ENCODE peak calls at places on chromosomes 12 and 14, in six cellular contexts. T is HTR-8/SVneo, Q is NT2/D1, F is fibroblast of the aortic adventitia, M is stomach, W is Calu3. D is an unnamed sample.

GRCh38 chr12:122021822-122022392 is at the start of gene BCL7A:
- DNase-seq in T (peak; percentile 49), Q (no peak), F (peak; percentile 70), M (peak; percentile 70), W (peak; percentile 69), D (no peak)

GRCh38 chr12:43758247-43758727 is 303 bp downstream of the PUS7L start:
- DNase-seq in T (peak; percentile 22), Q (peak; percentile 3), F (peak; percentile 31), M (peak; percentile 26), W (peak; percentile 19), D (no peak)

GRCh38 chr12:103969391-103969790 is 3.7 kb downstream of the TDG start:
- DNase-seq in T (no peak), Q (no peak), F (peak; percentile 23), M (no peak), W (no peak), D (no peak)

GRCh38 chr14:23093104-23093503 is 1.8 kb downstream of the ACIN1 start:
- DNase-seq in T (no peak), Q (no peak), F (no peak), M (no peak), W (no peak), D (no peak)

GRCh38 chr12:127559349-127560040 is 707.5 kb upstream of the TMEM132C start:
- DNase-seq in T (peak; percentile 89), Q (peak; percentile 77), F (peak; percentile 92), M (peak; percentile 40), W (no peak), D (peak; percentile 41)

GRCh38 chr12:85642810-85643209 is 193.4 kb downstream of the RASSF9 start:
- DNase-seq in T (no peak), Q (no peak), F (peak; percentile 51), M (no peak), W (no peak), D (no peak)

GRCh38 chr12:1306096-1306495 is 288.3 kb downstream of the FBXL14 start:
- DNase-seq in T (no peak), Q (no peak), F (peak; percentile 19), M (no peak), W (no peak), D (no peak)

GRCh38 chr14:101444116-101444515 is 117.2 kb upstream of the DIO3 start:
- DNase-seq in T (peak; percentile 88), Q (no peak), F (no peak), M (no peak), W (peak; percentile 25), D (peak; percentile 15)

GRCh38 chr12:114669501-114670256 is 14.3 kb downstream of the TBX3 start:
- DNase-seq in T (no peak), Q (no peak), F (no peak), M (no peak), W (no peak), D (no peak)

GRCh38 chr12:24795699-24796385 is 153.1 kb downstream of the BCAT1 start:
- DNase-seq in T (no peak), Q (no peak), F (no peak), M (no peak), W (no peak), D (no peak)

GRCh38 chr14:105980224-105980623 is 453.8 kb downstream of the TMEM121 start:
- DNase-seq in T (peak; percentile 25), Q (no peak), F (no peak), M (no peak), W (no peak), D (no peak)

GRCh38 chr12:67772276-67773169 is 124.0 kb downstream of the DYRK2 start:
- DNase-seq in T (no peak), Q (peak; percentile 96), F (no peak), M (no peak), W (no peak), D (no peak)

GRCh38 chr14:22598896-22599244 is 770 bp downstream of the ABHD4 start:
- DNase-seq in T (peak; percentile 35), Q (no peak), F (peak; percentile 73), M (peak; percentile 64), W (peak; percentile 47), D (no peak)

GRCh38 chr12:54587315-54587821 is 1.1 kb downstream of the PPP1R1A start:
- DNase-seq in T (no peak), Q (no peak), F (no peak), M (peak; percentile 28), W (no peak), D (no peak)

GRCh38 chr12:57461326-57461903 is 1.8 kb downstream of the GLI1 start:
- DNase-seq in T (peak; percentile 72), Q (peak; percentile 74), F (peak; percentile 39), M (peak; percentile 46), W (peak; percentile 34), D (no peak)

GRCh38 chr12:89451876-89452275 is 72.7 kb downstream of the GALNT4 start:
- DNase-seq in T (peak; percentile 46), Q (peak; percentile 42), F (peak; percentile 66), M (no peak), W (peak; percentile 26), D (no peak)

GRCh38 chr12:23569388-23569787 is 380.1 kb downstream of the SOX5 start:
- DNase-seq in T (no peak), Q (no peak), F (no peak), M (no peak), W (no peak), D (no peak)

GRCh38 chr12:99498756-99499155 is 148.8 kb upstream of the GARIN6 start:
- DNase-seq in T (peak; percentile 48), Q (peak; percentile 23), F (no peak), M (no peak), W (peak; percentile 5), D (peak; percentile 17)

GRCh38 chr14:53516261-53516774 is 363.2 kb upstream of the DDHD1 start:
- DNase-seq in T (no peak), Q (no peak), F (peak; percentile 92), M (no peak), W (no peak), D (peak; percentile 69)

GRCh38 chr12:52814710-52815155 is 817 bp upstream of the KRT4 start:
- DNase-seq in T (no peak), Q (no peak), F (no peak), M (no peak), W (no peak), D (no peak)

GRCh38 chr12:54749191-54749818 is 101.1 kb upstream of the DCD start:
- DNase-seq in T (peak; percentile 24), Q (peak; percentile 5), F (peak; percentile 71), M (no peak), W (peak; percentile 59), D (peak; percentile 9)

GRCh38 chr12:10919809-10920208 is 9.2 kb upstream of the PRH2 start:
- DNase-seq in T (no peak), Q (no peak), F (no peak), M (no peak), W (no peak), D (no peak)

GRCh38 chr12:82817368-82817767 is 130.7 kb downstream of the TMTC2 start:
- DNase-seq in T (no peak), Q (no peak), F (no peak), M (no peak), W (no peak), D (no peak)

GRCh38 chr12:6335451-6336078 is 6.3 kb downstream of the TNFRSF1A start:
- DNase-seq in T (peak; percentile 82), Q (no peak), F (peak; percentile 83), M (peak; percentile 81), W (peak; percentile 80), D (peak; percentile 73)